ENCODE peak calls at places on chromosomes 6 and 20, in four cellular contexts. U is amygdala; G is COR-L47; L is stimulated activated CD4-positive, alpha-beta T cell treated with anti-CD3 and anti-CD28 coated beads, Interleukin-4, amount 100 ng/mL, for 1 hour. E is an unnamed sample.

GRCh38 chr20:62059926-62060630 is 5.6 kb downstream of the TAF4 start:
- DNase-seq in U (no peak), G (no peak), L (no peak), E (no peak)

GRCh38 chr20:43670423-43670822 is 3.5 kb downstream of the MYBL2 start:
- DNase-seq in U (no peak), G (no peak), L (no peak), E (no peak)

GRCh38 chr6:169961772-169962561 is 210.5 kb downstream of the ERMARD start:
- DNase-seq in U (peak), G (no peak), L (peak), E (no peak)

GRCh38 chr6:33251390-33252012 is 20.2 kb downstream of the VPS52 start:
- DNase-seq in U (no peak), G (no peak), L (no peak), E (no peak)

GRCh38 chr6:170085475-170086401 is 205.1 kb downstream of the DLL1 start:
- DNase-seq in U (no peak), G (no peak), L (no peak), E (no peak)

GRCh38 chr6:3281669-3282460 is 23.1 kb downstream of the PSMG4 start:
- DNase-seq in U (no peak), G (no peak), L (no peak), E (no peak)

GRCh38 chr6:16299861-16300260 is 61.5 kb downstream of the GMPR start:
- DNase-seq in U (no peak), G (no peak), L (no peak), E (no peak)

GRCh38 chr6:168154263-168154917 is 75.4 kb upstream of the FRMD1 start:
- DNase-seq in U (no peak), G (no peak), L (no peak), E (no peak)

GRCh38 chr6:52143551-52143950 is 42.6 kb upstream of the IL17A start:
- DNase-seq in U (no peak), G (no peak), L (no peak), E (no peak)

GRCh38 chr20:2871555-2872303 is 1.6 kb upstream of the PTPRA start:
- DNase-seq in U (no peak), G (no peak), L (no peak), E (no peak)

GRCh38 chr6:126531840-126532239 is 191.9 kb downstream of the CENPW start:
- DNase-seq in U (no peak), G (no peak), L (no peak), E (no peak)

GRCh38 chr6:166471797-166472260 is 89.1 kb upstream of the MPC1 start:
- DNase-seq in U (no peak), G (no peak), L (no peak), E (no peak)

GRCh38 chr6:135935951-135936601 is 84.6 kb downstream of the PDE7B start:
- DNase-seq in U (peak), G (peak), L (no peak), E (no peak)

GRCh38 chr6:42228305-42228704 is 10.6 kb upstream of the MRPS10 start:
- DNase-seq in U (no peak), G (no peak), L (no peak), E (no peak)

GRCh38 chr20:1322511-1323245 is 6.3 kb downstream of the SDCBP2 start:
- DNase-seq in U (no peak), G (no peak), L (no peak), E (no peak)

GRCh38 chr6:1581120-1581991 is 28.4 kb upstream of the FOXC1 start:
- DNase-seq in U (no peak), G (no peak), L (no peak), E (no peak)